ENCODE peak calls at places on chromosome 5, in five cellular contexts. W is HepG2, E is HCT116, K is K562, X is H1. R is an unnamed sample.

GRCh38 chr5:37251673-37252072 is 2.5 kb upstream of the CPLANE1 start:
- DNase-seq in W (no peak), X (no peak), E (no peak), K (no peak), R (no peak)

GRCh38 chr5:109409061-109409843 is 522 bp downstream of the PJA2 start:
- DNase-seq in W (peak), E (peak), K (peak), X (peak), R (peak)

GRCh38 chr5:130213607-130214006 is 309.3 kb downstream of the CHSY3 start:
- DNase-seq in E (no peak), K (no peak), W (no peak), X (no peak), R (no peak)

GRCh38 chr5:402615-403359 is 40.2 kb upstream of the EXOC3 start:
- DNase-seq in X (no peak), K (no peak), W (no peak), E (no peak), R (no peak)

GRCh38 chr5:72452515-72453259 is 54.5 kb downstream of the ZNF366 start:
- DNase-seq in E (peak), K (no peak), W (no peak), X (no peak), R (no peak)

GRCh38 chr5:171906171-171906570 is 100.3 kb downstream of the FBXW11 start:
- DNase-seq in K (no peak), W (no peak), E (no peak), X (no peak), R (no peak)

GRCh38 chr5:39656600-39656999 is 231.8 kb upstream of the DAB2 start:
- DNase-seq in K (no peak), W (no peak), X (no peak), E (no peak), R (no peak)

GRCh38 chr5:16934669-16935068 is 1.4 kb downstream of the MYO10 start:
- DNase-seq in X (no peak), E (no peak), K (no peak), W (no peak), R (no peak)

GRCh38 chr5:137752873-137753226 is 1.3 kb downstream of the HNRNPA0 start:
- DNase-seq in W (peak), X (peak), E (no peak), K (peak), R (peak)

GRCh38 chr5:1178529-1179382 is 22.6 kb upstream of the SLC6A19 start:
- DNase-seq in X (no peak), W (no peak), K (no peak), E (no peak), R (no peak)

GRCh38 chr5:129609710-129610109 is 138.2 kb upstream of the MINAR2 start:
- DNase-seq in E (no peak), W (no peak), K (no peak), X (no peak), R (no peak)

GRCh38 chr5:178142642-178143041 is 11.0 kb downstream of the NHP2 start:
- DNase-seq in W (no peak), K (no peak), E (no peak), X (no peak), R (no peak)

GRCh38 chr5:127425037-127425436 is 92.4 kb upstream of the PRRC1 start:
- DNase-seq in K (no peak), W (peak), E (no peak), X (no peak), R (no peak)

GRCh38 chr5:111347021-111347420 is 122.8 kb downstream of the CAMK4 start:
- DNase-seq in K (no peak), W (no peak), E (no peak), X (no peak), R (no peak)

GRCh38 chr5:167248262-167248661 is 1043.2 kb upstream of the WWC1 start:
- DNase-seq in X (no peak), E (no peak), W (no peak), K (no peak), R (no peak)

GRCh38 chr5:163408311-163408923 is 29.0 kb upstream of the CCNG1 start:
- DNase-seq in X (peak), W (peak), K (peak), E (peak), R (peak)

GRCh38 chr5:24644757-24645156 is at the start of gene CDH10:
- DNase-seq in E (no peak), K (no peak), X (peak), W (no peak), R (peak)

GRCh38 chr5:107700486-107700885 is 29.7 kb upstream of the EFNA5 start:
- DNase-seq in W (no peak), X (no peak), K (no peak), E (no peak), R (no peak)

GRCh38 chr5:133259199-133259997 is 207.6 kb downstream of the HSPA4 start:
- DNase-seq in W (no peak), E (no peak), X (no peak), K (no peak), R (no peak)
- TF ChIP-seq CTCF in W (no peak), E (no peak), X (no peak), K (no peak), R (no peak)

GRCh38 chr5:180093651-180094382 is 22.3 kb upstream of the RNF130 start:
- DNase-seq in X (no peak), K (peak), E (no peak), W (no peak), R (no peak)

GRCh38 chr5:180093241-180093640 is 21.7 kb upstream of the RNF130 start:
- DNase-seq in E (no peak), W (no peak), X (no peak), K (no peak), R (no peak)

GRCh38 chr5:180088561-180088960 is 17.0 kb upstream of the RNF130 start:
- DNase-seq in E (no peak), W (no peak), K (no peak), X (no peak), R (no peak)

GRCh38 chr5:180090098-180090768 is 18.7 kb upstream of the RNF130 start:
- DNase-seq in W (peak), X (peak), E (peak), K (peak), R (peak)

GRCh38 chr5:180090769-180091546 is 19.4 kb upstream of the RNF130 start:
- DNase-seq in X (peak), K (no peak), E (peak), W (peak), R (peak)
- TF ChIP-seq SP1 in X (no peak), K (no peak), E (no peak), W (no peak), R (peak)

DNA sequence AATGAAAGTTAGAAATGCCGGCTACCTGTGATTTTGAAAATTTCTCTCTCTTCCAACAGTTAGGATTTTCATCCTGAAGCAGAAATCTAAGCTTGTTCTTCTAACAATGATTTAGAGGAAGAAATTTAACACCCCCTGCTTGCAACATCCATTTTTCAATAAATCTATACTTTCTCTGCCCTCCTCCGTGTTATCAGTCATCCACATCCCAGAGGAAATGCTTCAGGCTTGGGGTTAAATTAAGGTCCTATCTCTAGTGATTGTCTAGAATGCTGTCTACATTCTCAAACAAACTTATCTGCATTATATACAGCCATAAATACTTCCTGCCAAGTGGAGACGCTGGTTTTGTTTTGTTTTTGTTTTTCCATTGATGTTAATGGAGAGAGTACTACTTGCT is 371.0 kb downstream of the CSNK1G3 start:
- DNase-seq in E (no peak), X (no peak), W (no peak), K (no peak), R (no peak)
- TF ChIP-seq CTCF in E (no peak), X (no peak), W (no peak), K (no peak), R (no peak)

GRCh38 chr5:6365142-6365976 is 13.0 kb downstream of the MED10 start:
- DNase-seq in E (no peak), X (no peak), W (no peak), K (no peak), R (no peak)
- TF ChIP-seq SP1 in E (no peak), X (no peak), W (no peak), K (no peak), R (no peak)

R was measured in WTC11.